ENCODE peak calls at places on chromosomes 12 and 14, in four cellular contexts. U is transverse colon, S is SK-N-SH, T is suprapubic skin. H is an unnamed sample.

GRCh38 chr14:54148251-54148650 is 191.6 kb upstream of the BMP4 start:
- DNase-seq in U (no peak), S (no peak), T (no peak), H (no peak)

GRCh38 chr12:57418255-57418654 is 12.6 kb downstream of the R3HDM2 start:
- DNase-seq in U (no peak), S (no peak), T (no peak), H (no peak)

GRCh38 chr12:4918950-4919660 is 9.4 kb downstream of the KCNA1 start:
- DNase-seq in U (no peak), S (no peak), T (no peak), H (peak; percentile 62)

GRCh38 chr12:73902270-73902669 is 635.4 kb upstream of the ATXN7L3B start:
- DNase-seq in U (no peak), S (no peak), T (no peak), H (no peak)

GRCh38 chr14:100878271-100879146 is 25.0 kb downstream of the RTL1 start:
- DNase-seq in U (no peak), S (no peak), T (no peak), H (no peak)

GRCh38 chr12:5000658-5001390 is 42.9 kb upstream of the KCNA5 start:
- DNase-seq in U (no peak), S (no peak), T (no peak), H (no peak)

GRCh38 chr14:104665663-104666522 is 23.5 kb upstream of the INF2 start:
- DNase-seq in U (peak; percentile 75), S (no peak), T (no peak), H (peak; percentile 61)

GRCh38 chr14:50937800-50938199 is 6.5 kb downstream of the PYGL start:
- DNase-seq in U (no peak), S (no peak), T (no peak), H (no peak)

GRCh38 chr12:106582661-106583577 is at the start of gene RFX4:
- DNase-seq in U (no peak), S (peak; percentile 55), T (no peak), H (no peak)

GRCh38 chr12:90333939-90334338 is 621.0 kb downstream of the CCER1 start:
- DNase-seq in U (no peak), S (no peak), T (no peak), H (no peak)

GRCh38 chr14:103064978-103065377 is 7.6 kb upstream of the CDC42BPB start:
- DNase-seq in U (no peak), S (no peak), T (no peak), H (peak; percentile 20)

GRCh38 chr14:99677231-99677891 is 6.7 kb upstream of the CYP46A1 start:
- DNase-seq in U (no peak), S (no peak), T (peak; percentile 58), H (no peak)

GRCh38 chr12:31324116-31324844 is 1.7 kb downstream of the SINHCAF start:
- DNase-seq in U (peak; percentile 81), S (peak; percentile 79), T (peak; percentile 79), H (peak; percentile 86)

GRCh38 chr14:39988939-39989338 is 556.7 kb upstream of the FBXO33 start:
- DNase-seq in U (no peak), S (no peak), T (no peak), H (no peak)

GRCh38 chr12:94099191-94099983 is 49.0 kb upstream of the PLXNC1 start:
- DNase-seq in U (no peak), S (peak; percentile 23), T (no peak), H (no peak)

GRCh38 chr14:50512463-50512862 is 19.9 kb downstream of the MAP4K5 start:
- DNase-seq in U (no peak), S (no peak), T (no peak), H (no peak)

GRCh38 chr12:105930612-105931011 is 208.1 kb downstream of the NUAK1 start:
- DNase-seq in U (no peak), S (no peak), T (no peak), H (no peak)

GRCh38 chr14:51922624-51923023 is 62.2 kb downstream of the GNG2 start:
- DNase-seq in U (no peak), S (no peak), T (no peak), H (peak; percentile 76)

GRCh38 chr12:22576473-22576872 is 32.1 kb upstream of the C2CD5 start:
- DNase-seq in U (peak; percentile 43), S (no peak), T (no peak), H (no peak)

GRCh38 chr12:120720234-120720968 is 5.2 kb upstream of the ACADS start:
- DNase-seq in U (no peak), S (no peak), T (no peak), H (peak; percentile 73)

GRCh38 chr14:42224053-42224888 is 617.6 kb downstream of the LRFN5 start:
- DNase-seq in U (peak; percentile 42), S (peak; percentile 11), T (peak; percentile 73), H (no peak)

GRCh38 chr12:12442548-12443071 is 85.7 kb downstream of the BORCS5 start:
- DNase-seq in U (no peak), S (no peak), T (no peak), H (no peak)

GRCh38 chr12:88325076-88325827 is 183.1 kb downstream of the TMTC3 start:
- DNase-seq in U (no peak), S (no peak), T (no peak), H (no peak)

GRCh38 chr14:99508896-99509629 is 27.9 kb downstream of the CCNK start:
- DNase-seq in U (no peak), S (no peak), T (peak; percentile 58), H (no peak)

GRCh38 chr14:38721822-38722431 is 381.1 kb downstream of the SEC23A start:
- DNase-seq in U (peak; percentile 79), S (peak; percentile 4), T (no peak), H (no peak)

GRCh38 chr14:50762001-50762930 is 68.7 kb downstream of the NIN start:
- DNase-seq in U (no peak), S (no peak), T (no peak), H (no peak)

GRCh38 chr12:28108599-28108998 is 81.7 kb upstream of the CCDC91 start:
- DNase-seq in U (no peak), S (no peak), T (no peak), H (no peak)

GRCh38 chr12:49055978-49056754 is 4.4 kb downstream of the KMT2D start:
- DNase-seq in U (peak; percentile 68), S (peak; percentile 81), T (no peak), H (peak; percentile 82)

GRCh38 chr14:100559455-100559854 is 27.8 kb downstream of the BEGAIN start:
- DNase-seq in U (no peak), S (peak; percentile 77), T (no peak), H (no peak)

GRCh38 chr12:40907115-40907521 is 214.9 kb downstream of the CNTN1 start:
- DNase-seq in U (no peak), S (no peak), T (no peak), H (no peak)

GRCh38 chr14:39890026-39890425 is 457.8 kb upstream of the FBXO33 start:
- DNase-seq in U (no peak), S (no peak), T (no peak), H (no peak)

GRCh38 chr14:50047274-50047676 is 69.1 kb downstream of the VCPKMT start:
- DNase-seq in U (peak; percentile 70), S (no peak), T (no peak), H (no peak)

GRCh38 chr14:63474844-63475243 is 68.3 kb downstream of the PPP2R5E start:
- DNase-seq in U (no peak), S (no peak), T (no peak), H (no peak)
- H3K4me3 ChIP-seq in U (no peak overlapping the region), S (no peak overlapping the region), T (no peak overlapping the region), H (no peak overlapping the region)

GRCh38 chr12:95653761-95654546 is 102.7 kb upstream of the USP44 start:
- DNase-seq in U (no peak), S (no peak), T (no peak), H (no peak)
- TF ChIP-seq EP300 in U (no peak), S (no peak), T (no peak), H (no peak)

GRCh38 chr14:67765192-67765834 is 51.1 kb downstream of the ZFYVE26 start:
- DNase-seq in U (no peak), S (no peak), T (no peak), H (no peak)

GRCh38 chr14:67766035-67766680 is 50.2 kb downstream of the ZFYVE26 start:
- DNase-seq in U (peak; percentile 14), S (no peak), T (no peak), H (no peak)

GRCh38 chr14:67764496-67764895 is 51.9 kb downstream of the ZFYVE26 start:
- DNase-seq in U (peak; percentile 27), S (no peak), T (no peak), H (no peak)

GRCh38 chr14:67763158-67763822 is 53.1 kb downstream of the ZFYVE26 start:
- DNase-seq in U (no peak), S (no peak), T (no peak), H (no peak)

DNA sequence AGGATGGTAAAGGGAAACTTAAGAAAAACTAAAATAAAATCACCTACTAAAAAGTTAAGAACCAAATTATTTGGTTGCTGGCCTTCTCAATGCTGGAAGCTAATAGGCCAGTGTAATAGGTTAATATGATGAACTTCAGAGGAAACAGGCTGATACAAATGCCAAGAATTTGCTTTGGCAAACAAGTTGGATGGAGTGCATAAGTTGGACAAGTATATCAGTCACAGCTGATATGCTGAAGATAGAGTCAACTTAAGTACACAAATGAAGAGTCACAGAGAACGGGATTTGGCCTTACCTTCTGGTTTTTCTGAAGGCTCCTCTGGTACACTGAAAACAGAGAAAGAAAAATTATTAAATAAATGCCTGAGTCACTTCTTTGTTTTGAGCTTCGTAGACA is 48.2 kb downstream of the ZFYVE26 start:
- DNase-seq in U (no peak), S (no peak), T (no peak), H (no peak)
- H3K36me3 ChIP-seq in U (peaks cover 49% of the 10 kb centered on the region), S (peaks cover 81% of the 10 kb centered on the region), T (peaks cover 96% of the 10 kb centered on the region), H (peaks cover 62% of the 10 kb centered on the region)

GRCh38 chr14:97976861-97977260 is 1179.7 kb downstream of the VRK1 start:
- DNase-seq in U (peak; percentile 70), S (no peak), T (peak; percentile 73), H (no peak)

GRCh38 chr14:97978336-97978735 is 1181.2 kb downstream of the VRK1 start:
- DNase-seq in U (peak; percentile 78), S (peak; percentile 56), T (peak; percentile 88), H (peak; percentile 89)

GRCh38 chr14:97975960-97976359 is 1178.8 kb downstream of the VRK1 start:
- DNase-seq in U (no peak), S (no peak), T (no peak), H (no peak)

GRCh38 chr14:97977711-97978261 is 1180.6 kb downstream of the VRK1 start:
- DNase-seq in U (peak; percentile 75), S (peak; percentile 60), T (peak; percentile 88), H (peak; percentile 91)
- H3K4me3 ChIP-seq in U (no peak overlapping the region), S (no peak overlapping the region), T (peak overlapping the region; percentile 38), H (peak overlapping the region; percentile 43)

GRCh38 chr12:82686223-82687019 is at the start of gene TMTC2:
- DNase-seq in U (peak; percentile 96), S (peak; percentile 95), T (peak; percentile 94), H (peak; percentile 97)
- TF ChIP-seq EP300 in U (no peak), S (no peak), T (no peak), H (no peak)

GRCh38 chr14:73209943-73210342 is 27.4 kb upstream of the PAPLN start:
- DNase-seq in U (no peak), S (no peak), T (no peak), H (no peak)

GRCh38 chr14:73208846-73209245 is 28.5 kb upstream of the PAPLN start:
- DNase-seq in U (no peak), S (no peak), T (no peak), H (no peak)

GRCh38 chr14:73207615-73208014 is 29.7 kb upstream of the PAPLN start:
- DNase-seq in U (no peak), S (no peak), T (no peak), H (no peak)

GRCh38 chr14:73208390-73208789 is 28.9 kb upstream of the PAPLN start:
- DNase-seq in U (no peak), S (no peak), T (no peak), H (no peak)

GRCh38 chr14:73211251-73211650 is 26.1 kb upstream of the PAPLN start:
- DNase-seq in U (no peak), S (no peak), T (no peak), H (no peak)
- H3K36me3 ChIP-seq in U (peaks cover 73% of the 10 kb centered on the region), S (peaks cover 68% of the 10 kb centered on the region), T (peaks cover 83% of the 10 kb centered on the region), H (peaks cover 32% of the 10 kb centered on the region)

GRCh38 chr14:77037338-77037782 is 8.9 kb upstream of the IRF2BPL start:
- DNase-seq in U (no peak), S (no peak), T (no peak), H (no peak)
- H3K4me3 ChIP-seq in U (no peak overlapping the region), S (no peak overlapping the region), T (no peak overlapping the region), H (no peak overlapping the region)